ENCODE peak calls at places on chromosome 21, in nine cellular contexts. U is NCI-H1105, F is HT1080, K is anterior cingulate cortex, W is EL, H is WTC11, R is COR-L47, Q is skeletal muscle cell, T is LNCaP clone FGC. S is an unnamed sample.

GRCh38 chr21:27590271-27590670 is 623.4 kb upstream of the ADAMTS5 start:
- DNase-seq in U (no peak), F (peak), K (no peak), W (peak), H (no peak), R (no peak), Q (peak), T (no peak), S (no peak)

GRCh38 chr21:15604424-15604823 is 125.4 kb upstream of the USP25 start:
- DNase-seq in U (no peak), F (peak), K (no peak), W (peak), H (no peak), R (no peak), Q (peak), T (no peak), S (no peak)

GRCh38 chr21:39141502-39141901 is 41.7 kb downstream of the PSMG1 start:
- DNase-seq in U (no peak), F (no peak), K (no peak), W (peak), H (no peak), R (peak), Q (no peak), T (no peak), S (no peak)

GRCh38 chr21:35720065-35720810 is 340.1 kb downstream of the SETD4 start:
- DNase-seq in U (no peak), F (no peak), K (no peak), W (no peak), H (no peak), R (no peak), Q (no peak), T (no peak), S (peak)

GRCh38 chr21:24375201-24375600 is 1232.1 kb downstream of the MRPL39 start:
- DNase-seq in U (no peak), F (peak), K (no peak), W (no peak), H (peak), R (no peak), Q (no peak), T (no peak), S (no peak)

GRCh38 chr21:38712076-38712475 is 93.7 kb upstream of the ETS2 start:
- DNase-seq in U (peak), F (peak), K (no peak), W (peak), H (peak), R (peak), Q (no peak), T (peak), S (peak)

GRCh38 chr21:37153193-37153934 is 80.3 kb downstream of the TTC3 start:
- DNase-seq in U (no peak), F (no peak), K (no peak), W (peak), H (no peak), R (no peak), Q (peak), T (no peak), S (no peak)

GRCh38 chr21:45559216-45560105 is 17.2 kb upstream of the SLC19A1 start:
- DNase-seq in U (no peak), F (no peak), K (no peak), W (no peak), H (no peak), R (no peak), Q (no peak), T (no peak), S (no peak)

GRCh38 chr21:41220208-41220733 is 52.3 kb downstream of the BACE2 start:
- DNase-seq in U (no peak), F (no peak), K (no peak), W (no peak), H (no peak), R (no peak), Q (no peak), T (no peak), S (no peak)

GRCh38 chr21:45109831-45110492 is 35.6 kb downstream of the ADARB1 start:
- DNase-seq in U (no peak), F (no peak), K (no peak), W (no peak), H (no peak), R (no peak), Q (no peak), T (no peak), S (no peak)

GRCh38 chr21:44506279-44507255 is 33.4 kb downstream of the KRTAP10-1 start:
- DNase-seq in U (no peak), F (no peak), K (no peak), W (no peak), H (no peak), R (no peak), Q (no peak), T (no peak), S (no peak)

GRCh38 chr21:16539041-16539440 is 809.3 kb downstream of the USP25 start:
- DNase-seq in U (no peak), F (no peak), K (no peak), W (no peak), H (no peak), R (no peak), Q (no peak), T (no peak), S (no peak)

GRCh38 chr21:45406801-45407628 is 2.0 kb downstream of the COL18A1 start:
- DNase-seq in U (no peak), F (no peak), K (no peak), W (peak), H (peak), R (no peak), Q (no peak), T (no peak), S (no peak)

GRCh38 chr21:43917515-43918384 is 52.7 kb downstream of the AGPAT3 start:
- DNase-seq in U (no peak), F (no peak), K (no peak), W (no peak), H (no peak), R (no peak), Q (no peak), T (no peak), S (no peak)

GRCh38 chr21:44867999-44868700 is 5.3 kb downstream of the PTTG1IP start:
- DNase-seq in U (no peak), F (peak), K (no peak), W (no peak), H (no peak), R (no peak), Q (no peak), T (no peak), S (no peak)

GRCh38 chr21:46545363-46545762 is 59.5 kb downstream of the S100B start:
- DNase-seq in U (no peak), F (no peak), K (no peak), W (peak), H (no peak), R (no peak), Q (no peak), T (no peak), S (no peak)

GRCh38 chr21:41366522-41367151 is 4.8 kb downstream of the MX2 start:
- DNase-seq in U (no peak), F (peak), K (no peak), W (peak), H (no peak), R (no peak), Q (peak), T (peak), S (no peak)

GRCh38 chr21:32061755-32062154 is 188.9 kb downstream of the HUNK start:
- DNase-seq in U (no peak), F (no peak), K (no peak), W (no peak), H (no peak), R (no peak), Q (no peak), T (no peak), S (no peak)

GRCh38 chr21:15009964-15010363 is 54.8 kb downstream of the NRIP1 start:
- DNase-seq in U (no peak), F (no peak), K (no peak), W (peak), H (no peak), R (no peak), Q (no peak), T (no peak), S (no peak)

GRCh38 chr21:45072166-45072962 is 2.0 kb upstream of the ADARB1 start:
- DNase-seq in U (no peak), F (no peak), K (no peak), W (no peak), H (no peak), R (no peak), Q (no peak), T (no peak), S (no peak)

GRCh38 chr21:33490991-33491372 is 534 bp downstream of the DNAJC28 start:
- DNase-seq in U (no peak), F (no peak), K (no peak), W (no peak), H (no peak), R (no peak), Q (no peak), T (no peak), S (no peak)

GRCh38 chr21:34630536-34631143 is 15.7 kb upstream of the RCAN1 start:
- DNase-seq in U (peak), F (peak), K (peak), W (peak), H (no peak), R (peak), Q (no peak), T (peak), S (peak)

GRCh38 chr21:42590431-42591131 is 62.8 kb upstream of the PDE9A start:
- DNase-seq in U (no peak), F (no peak), K (no peak), W (no peak), H (no peak), R (no peak), Q (no peak), T (no peak), S (no peak)

GRCh38 chr21:21232320-21232719 is 234.1 kb downstream of the NCAM2 start:
- DNase-seq in U (peak), F (peak), K (peak), W (peak), H (no peak), R (peak), Q (peak), T (peak), S (no peak)

GRCh38 chr21:44313451-44313850 is 13.6 kb downstream of the PFKL start:
- DNase-seq in U (no peak), F (no peak), K (no peak), W (no peak), H (no peak), R (no peak), Q (no peak), T (no peak), S (no peak)

GRCh38 chr21:43280949-43281633 is 112.3 kb downstream of the CRYAA start:
- DNase-seq in U (no peak), F (no peak), K (no peak), W (no peak), H (no peak), R (no peak), Q (no peak), T (no peak), S (no peak)

GRCh38 chr21:39156024-39156423 is 27.2 kb downstream of the PSMG1 start:
- DNase-seq in U (no peak), F (no peak), K (no peak), W (peak), H (no peak), R (no peak), Q (no peak), T (no peak), S (no peak)

GRCh38 chr21:41622831-41623548 is 115.0 kb upstream of the TMPRSS2 start:
- DNase-seq in U (no peak), F (no peak), K (no peak), W (peak), H (no peak), R (no peak), Q (no peak), T (no peak), S (no peak)

GRCh38 chr21:31905444-31906400 is 32.9 kb downstream of the HUNK start:
- DNase-seq in U (no peak), F (no peak), K (no peak), W (no peak), H (no peak), R (no peak), Q (no peak), T (no peak), S (no peak)

GRCh38 chr21:33185852-33186251 is 43.9 kb upstream of the IFNAR2 start:
- DNase-seq in U (no peak), F (no peak), K (no peak), W (no peak), H (no peak), R (no peak), Q (no peak), T (no peak), S (no peak)

GRCh38 chr21:33230518-33231324 is 983 bp downstream of the IFNAR2 start:
- DNase-seq in U (peak), F (peak), K (peak), W (peak), H (peak), R (no peak), Q (no peak), T (no peak), S (peak)

GRCh38 chr21:15436031-15436430 is 293.8 kb upstream of the USP25 start:
- DNase-seq in U (no peak), F (no peak), K (no peak), W (no peak), H (no peak), R (no peak), Q (no peak), T (peak), S (no peak)

GRCh38 chr21:35294231-35294898 is 245.3 kb upstream of the RUNX1 start:
- DNase-seq in U (peak), F (peak), K (no peak), W (no peak), H (no peak), R (peak), Q (no peak), T (no peak), S (peak)

S was measured in NCI-H526 treated with DMSO at 0.1 percent for 48 hours.